ENCODE peak calls at places on chromosomes 12 and 14, in seven cellular contexts. Y is transverse colon, O is frontal cortex, D is skeletal muscle cell, U is HAP-1, I is PC-9, E is NCI-H2107. V is an unnamed sample.

GRCh38 chr12:30970559-30971202 is 44.1 kb downstream of the TSPAN11 start:
- DNase-seq in D (no peak), I (peak; percentile 76), U (no peak), Y (no peak), O (no peak), E (no peak), V (peak; percentile 86)

GRCh38 chr12:10749700-10750384 is 26.7 kb upstream of the YBX3 start:
- DNase-seq in U (peak; percentile 83), E (peak; percentile 81), I (peak; percentile 85), D (peak; percentile 88), O (peak; percentile 66), Y (peak; percentile 75), V (peak; percentile 89)

GRCh38 chr14:54642950-54643695 is 76.2 kb downstream of the SAMD4A start:
- DNase-seq in E (no peak), Y (no peak), U (no peak), D (no peak), I (no peak), O (no peak), V (no peak)

GRCh38 chr12:57529831-57530230 is 7.2 kb downstream of the MBD6 start:
- DNase-seq in Y (no peak), D (no peak), O (no peak), I (no peak), E (no peak), U (no peak), V (peak; percentile 79)

GRCh38 chr12:118446247-118446646 is 69.9 kb downstream of the SUDS3 start:
- DNase-seq in O (no peak), Y (no peak), U (no peak), E (no peak), D (no peak), I (no peak), V (no peak)

GRCh38 chr12:65335021-65335714 is 56.7 kb downstream of the MSRB3 start:
- DNase-seq in D (peak; percentile 86), O (no peak), I (no peak), U (no peak), E (no peak), Y (no peak), V (peak; percentile 65)

GRCh38 chr14:39615352-39615751 is 183.1 kb upstream of the FBXO33 start:
- DNase-seq in I (no peak), O (no peak), U (no peak), E (no peak), Y (no peak), D (no peak), V (no peak)

GRCh38 chr14:23831591-23831990 is 122.0 kb upstream of the DHRS4 start:
- DNase-seq in D (no peak), U (no peak), O (no peak), I (no peak), E (no peak), Y (no peak), V (no peak)

GRCh38 chr14:76718306-76719075 is 42.8 kb upstream of the VASH1 start:
- DNase-seq in Y (no peak), E (no peak), I (no peak), U (no peak), D (no peak), O (no peak), V (no peak)

GRCh38 chr12:30166416-30166815 is 382.7 kb upstream of the TMTC1 start:
- DNase-seq in I (no peak), E (no peak), O (no peak), D (no peak), Y (no peak), U (no peak), V (peak; percentile 85)

GRCh38 chr12:74914378-74914777 is 295.3 kb downstream of the KCNC2 start:
- DNase-seq in Y (no peak), D (no peak), U (no peak), O (no peak), E (no peak), I (no peak), V (no peak)

GRCh38 chr12:118874698-118875548 is 106.4 kb upstream of the SRRM4 start:
- DNase-seq in Y (no peak), U (no peak), E (peak; percentile 10), D (no peak), O (no peak), I (no peak), V (no peak)

GRCh38 chr12:109246221-109246620 is 62.9 kb downstream of the FOXN4 start:
- DNase-seq in O (no peak), Y (no peak), U (no peak), I (no peak), E (no peak), D (no peak), V (no peak)

GRCh38 chr14:48771717-48772116 is 814.5 kb downstream of the RPS29 start:
- DNase-seq in I (no peak), U (no peak), E (no peak), O (no peak), Y (no peak), D (no peak), V (no peak)